ENCODE peak calls at places on chromosomes 16 and 17, in nine cellular contexts. P, C, A, I, N, R, Z, G and E are unnamed samples.

GRCh38 chr16:11586375-11586855 is 304 bp downstream of the LITAF start:
- DNase-seq in I (no peak), N (peak; percentile 8), R (no peak), Z (no peak), A (no peak), P (no peak), G (no peak), C (peak; percentile 14), E (no peak)

GRCh38 chr17:45940293-45940692 is 45.9 kb downstream of the MAPT start:
- DNase-seq in A (no peak), I (no peak), R (no peak), G (no peak), C (no peak), N (no peak), P (no peak), Z (no peak), E (no peak)

GRCh38 chr17:10192963-10193362 is 5.4 kb downstream of the GAS7 start:
- DNase-seq in A (no peak), R (no peak), I (no peak), C (no peak), G (no peak), Z (no peak), N (no peak), P (no peak), E (no peak)

GRCh38 chr17:7982171-7982570 is 20.2 kb upstream of the GUCY2D start:
- DNase-seq in P (no peak), I (no peak), N (no peak), C (no peak), A (no peak), R (no peak), G (no peak), Z (peak; percentile 73), E (peak; percentile 72)

GRCh38 chr16:90044111-90044551 is 24.9 kb upstream of the DBNDD1 start:
- DNase-seq in R (no peak), Z (peak; percentile 80), N (no peak), I (no peak), C (no peak), A (no peak), P (no peak), G (no peak), E (no peak)

GRCh38 chr16:81608515-81609209 is 164.1 kb downstream of the CMIP start:
- DNase-seq in I (no peak), C (no peak), R (no peak), N (no peak), A (no peak), P (no peak), G (no peak), Z (no peak), E (no peak)

GRCh38 chr16:27899736-27900135 is 163.8 kb downstream of the GSG1L start:
- DNase-seq in C (no peak), Z (no peak), G (no peak), P (no peak), N (no peak), R (no peak), A (no peak), I (no peak), E (no peak)

GRCh38 chr16:55490301-55490700 is 11.3 kb downstream of the MMP2 start:
- DNase-seq in R (no peak), C (no peak), P (no peak), A (no peak), G (no peak), I (no peak), N (no peak), Z (no peak), E (no peak)

GRCh38 chr16:70696952-70697600 is 11.2 kb upstream of the MTSS2 start:
- DNase-seq in R (peak; percentile 7), C (no peak), G (peak; percentile 75), N (no peak), P (no peak), I (no peak), Z (no peak), A (no peak), E (no peak)

GRCh38 chr16:23909792-23910418 is 74.1 kb downstream of the PRKCB start:
- DNase-seq in C (no peak), N (no peak), I (no peak), Z (no peak), P (no peak), G (no peak), R (no peak), A (no peak), E (no peak)

GRCh38 chr17:55420067-55420775 is 1.4 kb downstream of the MMD start:
- DNase-seq in R (peak; percentile 26), Z (no peak), C (peak; percentile 32), A (no peak), G (peak; percentile 73), N (peak; percentile 2), I (no peak), P (no peak), E (no peak)

GRCh38 chr16:89913408-89914387 is 5.0 kb upstream of the MC1R start:
- DNase-seq in C (no peak), R (no peak), I (no peak), Z (no peak), P (no peak), A (no peak), G (no peak), N (no peak), E (no peak)

GRCh38 chr16:29806641-29807425 is 504 bp downstream of the MAZ start:
- DNase-seq in C (peak; percentile 59), R (no peak), A (peak; percentile 71), Z (peak; percentile 81), G (peak; percentile 80), N (peak; percentile 38), P (peak; percentile 90), I (peak; percentile 68), E (peak; percentile 57)